ENCODE peak calls at places on chromosomes 7 and 10, in five cellular contexts. P is mammary epithelial cell, I is IMR-90, J is tibial artery, W is adipocyte. D is an unnamed sample.
A peak's percentile ranks its signal among the peaks of the same experiment; 100 is the strongest.

GRCh38 chr10:20299037-20299557 is 482.9 kb downstream of the PLXDC2 start:
- DNase-seq in P (no peak), I (peak; percentile 1), J (no peak), W (no peak), D (no peak)

GRCh38 chr7:23357190-23358093 is 58.3 kb downstream of the MALSU1 start:
- DNase-seq in P (peak; percentile 81), I (peak; percentile 56), J (no peak), W (peak; percentile 60), D (no peak)

GRCh38 chr7:127803626-127804025 is 151.6 kb downstream of the SND1 start:
- DNase-seq in P (peak; percentile 53), I (peak; percentile 38), J (no peak), W (no peak), D (no peak)

GRCh38 chr10:121709674-121710073 is 111.4 kb upstream of the FGFR2 start:
- DNase-seq in P (no peak), I (no peak), J (no peak), W (peak; percentile 11), D (no peak)

GRCh38 chr7:130430841-130431713 is 9.7 kb downstream of the CEP41 start:
- DNase-seq in P (peak; percentile 14), I (peak; percentile 86), J (no peak), W (peak; percentile 79), D (no peak)

GRCh38 chr10:103759100-103759781 is 96.1 kb downstream of the SH3PXD2A start:
- DNase-seq in P (peak; percentile 76), I (peak; percentile 91), J (peak; percentile 87), W (peak; percentile 76), D (no peak)

GRCh38 chr10:17010363-17011145 is 119.1 kb downstream of the CUBN start:
- DNase-seq in P (no peak), I (no peak), J (no peak), W (no peak), D (no peak)

GRCh38 chr7:155829796-155830470 is 17.7 kb upstream of the SHH start:
- DNase-seq in P (no peak), I (no peak), J (no peak), W (no peak), D (no peak)

GRCh38 chr7:66681491-66682349 is 53.0 kb downstream of the KCTD7 start:
- DNase-seq in P (peak; percentile 95), I (peak; percentile 94), J (peak; percentile 98), W (peak; percentile 99), D (peak; percentile 97)

GRCh38 chr7:40298421-40298820 is 163.6 kb downstream of the SUGCT start:
- DNase-seq in P (peak; percentile 66), I (peak; percentile 73), J (no peak), W (peak; percentile 52), D (no peak)

GRCh38 chr7:50418086-50418515 is 32.0 kb downstream of the FIGNL1 start:
- DNase-seq in P (peak; percentile 71), I (peak; percentile 75), J (peak; percentile 76), W (peak; percentile 82), D (peak; percentile 84)

GRCh38 chr10:74419491-74420466 is 268.8 kb downstream of the ADK start:
- DNase-seq in P (peak; percentile 9), I (peak; percentile 19), J (no peak), W (peak; percentile 50), D (peak; percentile 8)

GRCh38 chr10:4333474-4333894 is 492.5 kb upstream of the AKR1E2 start:
- DNase-seq in P (no peak), I (no peak), J (no peak), W (no peak), D (no peak)

GRCh38 chr7:128350708-128351295 is 7.1 kb upstream of the RBM28 start:
- DNase-seq in P (no peak), I (no peak), J (no peak), W (no peak), D (peak; percentile 66)

GRCh38 chr7:33721895-33722294 is 183.4 kb upstream of the BMPER start:
- DNase-seq in P (no peak), I (peak; percentile 42), J (no peak), W (no peak), D (no peak)

GRCh38 chr7:149662591-149663095 is 110.7 kb downstream of the ZNF467 start:
- DNase-seq in P (peak; percentile 67), I (peak; percentile 44), J (no peak), W (peak; percentile 26), D (peak; percentile 73)

GRCh38 chr10:17780727-17781126 is 28.4 kb upstream of the MRC1 start:
- DNase-seq in P (no peak), I (no peak), J (no peak), W (no peak), D (no peak)

GRCh38 chr10:116891208-116891607 is 41.9 kb downstream of the ENO4 start:
- DNase-seq in P (peak; percentile 80), I (peak; percentile 94), J (no peak), W (peak; percentile 75), D (no peak)

GRCh38 chr7:38908759-38909335 is at the start of gene VPS41:
- DNase-seq in P (peak; percentile 76), I (peak; percentile 69), J (peak; percentile 88), W (peak; percentile 88), D (peak; percentile 81)

GRCh38 chr7:41886906-41887311 is 184.0 kb upstream of the INHBA start:
- DNase-seq in P (peak; percentile 37), I (peak; percentile 98), J (peak; percentile 85), W (peak; percentile 92), D (peak; percentile 23)

GRCh38 chr7:18045171-18045570 is 17.5 kb upstream of the PRPS1L1 start:
- DNase-seq in P (no peak), I (no peak), J (no peak), W (no peak), D (no peak)

GRCh38 chr7:18402488-18403183 is 92.9 kb upstream of the HDAC9 start:
- DNase-seq in P (no peak), I (peak; percentile 88), J (no peak), W (peak; percentile 90), D (no peak)

GRCh38 chr7:7688310-7688709 is 30.1 kb downstream of the RPA3 start:
- DNase-seq in P (no peak), I (no peak), J (no peak), W (no peak), D (no peak)

GRCh38 chr7:127957886-127958285 is 73.4 kb downstream of the LRRC4 start:
- DNase-seq in P (no peak), I (no peak), J (no peak), W (no peak), D (peak; percentile 7)

GRCh38 chr7:88933285-88933684 is 137.7 kb upstream of the TEX47 start:
- DNase-seq in P (no peak), I (no peak), J (no peak), W (no peak), D (no peak)

GRCh38 chr7:51591223-51591622 is 274.6 kb upstream of the COBL start:
- DNase-seq in P (no peak), I (no peak), J (no peak), W (no peak), D (no peak)

GRCh38 chr7:17041324-17041723 is 159.5 kb upstream of the AGR3 start:
- DNase-seq in P (peak; percentile 78), I (peak; percentile 96), J (no peak), W (peak; percentile 92), D (no peak)

GRCh38 chr10:93481931-93482834 is at the start of gene MYOF:
- DNase-seq in P (peak; percentile 82), I (peak; percentile 93), J (peak; percentile 84), W (peak; percentile 96), D (peak; percentile 63)

GRCh38 chr7:20793258-20793657 is 6.6 kb upstream of the SP8 start:
- DNase-seq in P (no peak), I (no peak), J (no peak), W (no peak), D (no peak)

DNA sequence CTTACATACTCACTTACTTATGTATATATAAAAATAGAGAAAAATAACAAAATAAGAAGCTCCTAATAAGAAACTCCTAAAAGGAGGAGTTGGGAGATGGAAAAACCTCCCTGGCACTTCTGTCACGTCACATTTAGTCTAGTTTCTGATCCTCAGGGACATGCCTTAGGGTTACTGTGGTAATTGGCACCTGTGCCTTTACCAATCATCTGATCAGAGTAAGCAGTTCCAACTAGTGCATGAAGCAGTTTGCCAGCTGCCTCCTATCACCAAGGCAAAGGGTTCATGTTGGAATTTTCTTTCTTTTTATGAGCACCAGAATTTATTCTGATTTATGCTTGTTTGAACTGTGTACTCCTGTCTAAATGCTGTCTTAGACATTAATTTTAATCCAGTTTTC is 49.9 kb downstream of the ARL4A start:
- DNase-seq in P (no peak), I (no peak), J (no peak), W (no peak), D (no peak)
- H3K4me3 ChIP-seq in P (no peak overlapping the region), I (no peak overlapping the region), J (no peak overlapping the region), W (peak overlapping the region; percentile 50), D (no peak overlapping the region)

GRCh38 chr10:88813200-88813599 is 10.7 kb downstream of the LIPM start:
- DNase-seq in P (no peak), I (no peak), J (no peak), W (no peak), D (no peak)
- H3K36me3 ChIP-seq in P (no peaks in the 10 kb centered on the region), I (no peaks in the 10 kb centered on the region), J (no peaks in the 10 kb centered on the region), W (no peaks in the 10 kb centered on the region), D (no peaks in the 10 kb centered on the region)

GRCh38 chr7:101166603-101166908 is 1.2 kb upstream of the VGF start:
- DNase-seq in P (no peak), I (no peak), J (no peak), W (no peak), D (peak; percentile 75)
- H3K27me3 ChIP-seq in P (peaks cover 20% of the 10 kb centered on the region), I (peaks cover 41% of the 10 kb centered on the region), J (peaks cover 99% of the 10 kb centered on the region), W (peaks cover 52% of the 10 kb centered on the region), D (peaks cover 63% of the 10 kb centered on the region)

GRCh38 chr10:110225441-110225755 is 18.0 kb downstream of the MXI1 start:
- DNase-seq in P (no peak), I (no peak), J (no peak), W (no peak), D (no peak)

GRCh38 chr10:110226555-110226925 is 19.1 kb downstream of the MXI1 start:
- DNase-seq in P (peak; percentile 85), I (peak; percentile 92), J (peak; percentile 95), W (peak; percentile 96), D (peak; percentile 97)

GRCh38 chr10:110222896-110223675 is 15.7 kb downstream of the MXI1 start:
- DNase-seq in P (no peak), I (no peak), J (no peak), W (no peak), D (no peak)

GRCh38 chr10:110225756-110226554 is 18.6 kb downstream of the MXI1 start:
- DNase-seq in P (peak; percentile 92), I (peak; percentile 93), J (peak; percentile 96), W (peak; percentile 94), D (peak; percentile 93)

DNA sequence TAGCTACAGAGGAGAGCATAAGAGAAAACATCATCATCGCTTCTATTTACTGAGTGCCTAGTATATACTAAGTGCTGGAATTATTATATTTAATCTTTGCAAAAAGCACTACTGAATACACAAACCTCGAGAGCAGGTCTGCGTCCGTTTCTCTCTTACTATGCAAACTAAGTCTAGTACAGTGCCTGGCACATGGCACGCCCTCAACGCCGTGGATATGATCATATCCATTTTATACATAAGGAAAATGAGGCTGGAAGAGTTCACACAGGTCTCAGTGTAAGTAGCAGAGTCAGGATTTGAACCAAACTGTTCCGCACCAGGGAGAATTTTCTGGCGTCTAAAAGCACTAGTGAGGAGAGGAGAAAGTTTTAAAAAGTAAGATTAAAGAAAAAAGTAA is 17.6 kb downstream of the MXI1 start:
- DNase-seq in P (no peak), I (no peak), J (no peak), W (no peak), D (no peak)
- H3K4me3 ChIP-seq in P (peak overlapping the region; percentile 73), I (no peak overlapping the region), J (peak overlapping the region; percentile 92), W (peak overlapping the region; percentile 88), D (peak overlapping the region; percentile 2)